ENCODE peak calls at places on chromosomes 6 and 20, in six cellular contexts. One of them, this sample, is unnamed. For H3K27me3, the result is how much of the 10 kb centered on the place peaks cover.

GRCh38 chr6:127976111-127976510 is 75.3 kb upstream of the THEMIS start:
- DNase-seq in HL-60: no peak
- DNase-seq in CD8-positive, alpha-beta T cell: no peak
- DNase-seq in tibial artery: no peak
- DNase-seq in heart left ventricle: no peak
- DNase-seq in H9: no peak
- DNase-seq in this sample: no peak

GRCh38 chr6:170179925-170180324 is 111.0 kb downstream of the DLL1 start:
- DNase-seq in HL-60: no peak
- DNase-seq in CD8-positive, alpha-beta T cell: no peak
- DNase-seq in tibial artery: no peak
- DNase-seq in heart left ventricle: no peak
- DNase-seq in H9: no peak
- DNase-seq in this sample: no peak

GRCh38 chr20:7171911-7172310 is 404.4 kb downstream of the BMP2 start:
- DNase-seq in HL-60: no peak
- DNase-seq in CD8-positive, alpha-beta T cell: no peak
- DNase-seq in tibial artery: no peak
- DNase-seq in heart left ventricle: no peak
- DNase-seq in H9: no peak
- DNase-seq in this sample: no peak

GRCh38 chr20:25197173-25197869 is 1.8 kb downstream of the ENTPD6 start:
- DNase-seq in HL-60: no peak
- DNase-seq in CD8-positive, alpha-beta T cell: peak
- DNase-seq in tibial artery: no peak
- DNase-seq in heart left ventricle: no peak
- DNase-seq in H9: no peak
- DNase-seq in this sample: peak

GRCh38 chr20:46592580-46593362 is 42.3 kb upstream of the OCSTAMP start:
- DNase-seq in HL-60: no peak
- DNase-seq in CD8-positive, alpha-beta T cell: no peak
- DNase-seq in tibial artery: no peak
- DNase-seq in heart left ventricle: no peak
- DNase-seq in H9: peak
- DNase-seq in this sample: no peak

GRCh38 chr6:25883536-25883935 is 9.5 kb upstream of the SLC17A3 start:
- DNase-seq in HL-60: no peak
- DNase-seq in CD8-positive, alpha-beta T cell: no peak
- DNase-seq in tibial artery: no peak
- DNase-seq in heart left ventricle: no peak
- DNase-seq in H9: no peak
- DNase-seq in this sample: no peak

GRCh38 chr6:71473908-71474307 is 185.3 kb downstream of the OGFRL1 start:
- DNase-seq in HL-60: no peak
- DNase-seq in CD8-positive, alpha-beta T cell: no peak
- DNase-seq in tibial artery: peak
- DNase-seq in heart left ventricle: peak
- DNase-seq in H9: no peak
- DNase-seq in this sample: no peak

GRCh38 chr6:139406577-139407343 is 32.3 kb upstream of the CITED2 start:
- DNase-seq in HL-60: no peak
- DNase-seq in CD8-positive, alpha-beta T cell: no peak
- DNase-seq in tibial artery: no peak
- DNase-seq in heart left ventricle: no peak
- DNase-seq in H9: no peak
- DNase-seq in this sample: no peak

GRCh38 chr6:96499781-96500180 is 21.8 kb upstream of the UFL1 start:
- DNase-seq in HL-60: no peak
- DNase-seq in CD8-positive, alpha-beta T cell: peak
- DNase-seq in tibial artery: no peak
- DNase-seq in heart left ventricle: no peak
- DNase-seq in H9: no peak
- DNase-seq in this sample: peak

GRCh38 chr6:83192456-83192855 is 609 bp downstream of the PGM3 start:
- DNase-seq in HL-60: no peak
- DNase-seq in CD8-positive, alpha-beta T cell: no peak
- DNase-seq in tibial artery: no peak
- DNase-seq in heart left ventricle: no peak
- DNase-seq in H9: no peak
- DNase-seq in this sample: no peak
- H3K27me3 ChIP-seq in HL-60: under half
- H3K27me3 ChIP-seq in CD8-positive, alpha-beta T cell: under half
- H3K27me3 ChIP-seq in tibial artery: under half
- H3K27me3 ChIP-seq in heart left ventricle: under half
- H3K27me3 ChIP-seq in H9: under half
- H3K27me3 ChIP-seq in this sample: under half

DNA sequence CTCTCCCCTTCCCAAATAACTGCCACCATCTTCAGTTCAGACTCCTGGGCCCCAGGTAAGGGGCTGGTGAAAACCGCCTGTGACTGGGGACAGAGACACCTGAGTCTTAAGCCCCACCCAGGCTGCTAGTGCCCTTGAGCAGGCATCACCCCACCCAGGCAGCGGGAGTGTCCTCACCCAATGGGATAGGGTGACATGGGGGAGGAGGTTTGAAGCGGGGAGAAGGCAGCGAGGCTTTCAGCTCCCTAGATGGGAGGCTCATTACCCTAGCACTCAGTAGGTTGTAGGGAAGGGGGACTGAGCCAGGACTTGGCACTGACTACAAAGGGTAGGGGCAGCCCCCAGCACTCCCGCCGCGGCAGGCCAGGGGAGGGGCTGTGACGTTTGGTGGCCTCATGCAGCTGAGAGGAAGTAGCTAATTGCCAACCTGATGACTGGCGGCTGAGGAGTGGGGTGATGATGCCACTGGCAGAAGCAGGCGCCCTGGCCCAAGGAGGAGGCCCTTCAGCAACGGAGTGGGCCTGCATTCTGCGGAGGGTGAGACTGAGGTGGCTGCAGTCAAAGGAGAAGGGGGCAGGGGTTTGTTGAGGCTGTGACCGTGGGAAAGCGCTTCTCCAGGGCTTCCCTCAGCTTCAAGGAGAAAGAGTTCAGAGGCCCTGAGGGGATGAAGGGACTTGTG is 126.9 kb downstream of the MRPL14 start:
- DNase-seq in HL-60: peak
- DNase-seq in CD8-positive, alpha-beta T cell: no peak
- DNase-seq in tibial artery: no peak
- DNase-seq in heart left ventricle: no peak
- DNase-seq in H9: peak
- DNase-seq in this sample: peak
- H3K27me3 ChIP-seq in HL-60: under half
- H3K27me3 ChIP-seq in CD8-positive, alpha-beta T cell: under half
- H3K27me3 ChIP-seq in tibial artery: under half
- H3K27me3 ChIP-seq in heart left ventricle: under half
- H3K27me3 ChIP-seq in H9: under half
- H3K27me3 ChIP-seq in this sample: under half

DNA sequence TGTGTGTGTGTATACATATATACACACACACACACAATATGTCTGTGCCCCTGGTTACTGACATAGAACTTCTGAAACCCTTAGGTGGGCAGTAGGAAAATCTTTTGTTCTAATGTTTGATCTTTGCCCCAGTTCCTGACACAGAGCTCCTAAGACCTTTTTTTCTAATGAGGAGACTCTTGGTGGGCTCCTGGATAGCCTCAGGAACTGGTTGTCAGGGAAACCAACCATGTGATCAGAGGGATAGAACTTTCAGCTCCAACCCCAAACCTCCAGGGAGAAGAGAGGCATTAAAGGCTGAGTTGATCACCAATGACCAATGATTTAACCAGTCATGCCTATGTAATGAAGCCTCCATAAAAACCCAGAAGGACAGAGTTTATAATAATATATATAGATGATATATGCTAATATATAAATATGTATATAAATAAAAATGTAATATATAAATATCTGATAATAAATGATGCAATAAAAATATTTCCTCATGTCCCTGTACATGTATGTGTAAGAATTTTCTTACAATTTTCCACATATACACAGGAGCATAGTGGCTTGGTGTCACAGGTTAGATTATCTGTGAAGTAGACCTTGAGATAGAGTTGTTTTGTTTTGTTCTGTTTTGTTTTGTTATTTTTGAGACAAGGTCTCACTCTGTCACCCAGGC is 93.3 kb downstream of the GPX5 start:
- DNase-seq in HL-60: no peak
- DNase-seq in CD8-positive, alpha-beta T cell: no peak
- DNase-seq in tibial artery: no peak
- DNase-seq in heart left ventricle: no peak
- DNase-seq in H9: no peak
- DNase-seq in this sample: no peak
- H3K27me3 ChIP-seq in HL-60: under half
- H3K27me3 ChIP-seq in CD8-positive, alpha-beta T cell: under half
- H3K27me3 ChIP-seq in tibial artery: under half
- H3K27me3 ChIP-seq in heart left ventricle: under half
- H3K27me3 ChIP-seq in H9: under half
- H3K27me3 ChIP-seq in this sample: under half

GRCh38 chr6:1591926-1592325 is 17.8 kb upstream of the FOXC1 start:
- DNase-seq in HL-60: no peak
- DNase-seq in CD8-positive, alpha-beta T cell: no peak
- DNase-seq in tibial artery: no peak
- DNase-seq in heart left ventricle: no peak
- DNase-seq in H9: no peak
- DNase-seq in this sample: no peak

GRCh38 chr6:1591243-1591642 is 18.5 kb upstream of the FOXC1 start:
- DNase-seq in HL-60: no peak
- DNase-seq in CD8-positive, alpha-beta T cell: no peak
- DNase-seq in tibial artery: peak
- DNase-seq in heart left ventricle: no peak
- DNase-seq in H9: no peak
- DNase-seq in this sample: no peak

GRCh38 chr6:1592852-1593251 is 16.9 kb upstream of the FOXC1 start:
- DNase-seq in HL-60: no peak
- DNase-seq in CD8-positive, alpha-beta T cell: no peak
- DNase-seq in tibial artery: peak
- DNase-seq in heart left ventricle: no peak
- DNase-seq in H9: no peak
- DNase-seq in this sample: no peak

GRCh38 chr6:1589208-1589607 is 20.5 kb upstream of the FOXC1 start:
- DNase-seq in HL-60: no peak
- DNase-seq in CD8-positive, alpha-beta T cell: no peak
- DNase-seq in tibial artery: no peak
- DNase-seq in heart left ventricle: no peak
- DNase-seq in H9: no peak
- DNase-seq in this sample: no peak

GRCh38 chr6:1590580-1590979 is 19.1 kb upstream of the FOXC1 start:
- DNase-seq in HL-60: no peak
- DNase-seq in CD8-positive, alpha-beta T cell: no peak
- DNase-seq in tibial artery: peak
- DNase-seq in heart left ventricle: no peak
- DNase-seq in H9: no peak
- DNase-seq in this sample: no peak
- H3K27me3 ChIP-seq in HL-60: under half
- H3K27me3 ChIP-seq in CD8-positive, alpha-beta T cell: under half
- H3K27me3 ChIP-seq in tibial artery: under half
- H3K27me3 ChIP-seq in heart left ventricle: under half
- H3K27me3 ChIP-seq in H9: under half
- H3K27me3 ChIP-seq in this sample: under half

DNA sequence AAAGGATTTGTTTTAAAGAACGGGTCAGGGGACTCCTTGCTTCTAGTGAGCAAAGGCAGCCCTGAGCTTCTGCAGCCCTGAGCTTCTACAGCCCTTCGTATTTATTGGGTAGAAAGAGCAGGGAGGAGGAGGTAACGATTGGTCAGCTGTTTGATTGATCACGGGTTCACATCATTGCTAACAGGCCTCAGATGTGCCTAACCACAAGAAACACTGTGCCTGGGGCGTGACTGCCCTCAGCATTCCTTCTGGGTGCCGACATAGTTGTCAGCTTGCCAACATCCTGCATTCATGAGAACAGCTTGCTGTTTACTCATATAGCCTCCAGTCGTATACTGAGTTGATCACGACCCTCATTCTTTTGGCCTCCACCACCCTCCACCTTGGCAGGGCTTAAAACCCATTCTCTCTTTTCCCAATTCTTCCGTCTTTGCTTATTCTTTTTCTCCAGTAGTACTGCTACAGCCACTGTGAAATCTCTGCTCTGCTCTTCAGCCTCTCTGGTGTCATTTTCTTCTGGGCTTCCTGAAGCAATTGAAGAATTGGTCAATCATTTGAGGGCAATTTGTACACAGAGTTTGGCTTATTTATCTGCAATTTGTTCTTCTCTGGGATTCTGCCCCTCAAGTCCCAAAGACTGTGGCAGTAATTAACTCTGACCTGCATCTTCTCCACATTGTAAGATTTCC is 25.4 kb upstream of the NOP56 start:
- DNase-seq in HL-60: no peak
- DNase-seq in CD8-positive, alpha-beta T cell: no peak
- DNase-seq in tibial artery: no peak
- DNase-seq in heart left ventricle: no peak
- DNase-seq in H9: no peak
- DNase-seq in this sample: no peak
- H3K27me3 ChIP-seq in HL-60: under half
- H3K27me3 ChIP-seq in CD8-positive, alpha-beta T cell: under half
- H3K27me3 ChIP-seq in tibial artery: under half
- H3K27me3 ChIP-seq in heart left ventricle: under half
- H3K27me3 ChIP-seq in H9: under half
- H3K27me3 ChIP-seq in this sample: under half

GRCh38 chr20:13202553-13202952 is 18.5 kb upstream of the ISM1 start:
- DNase-seq in HL-60: peak
- DNase-seq in CD8-positive, alpha-beta T cell: no peak
- DNase-seq in tibial artery: no peak
- DNase-seq in heart left ventricle: no peak
- DNase-seq in H9: no peak
- DNase-seq in this sample: no peak

GRCh38 chr20:13200767-13201500 is 20.1 kb upstream of the ISM1 start:
- DNase-seq in HL-60: no peak
- DNase-seq in CD8-positive, alpha-beta T cell: no peak
- DNase-seq in tibial artery: no peak
- DNase-seq in heart left ventricle: no peak
- DNase-seq in H9: peak
- DNase-seq in this sample: no peak

DNA sequence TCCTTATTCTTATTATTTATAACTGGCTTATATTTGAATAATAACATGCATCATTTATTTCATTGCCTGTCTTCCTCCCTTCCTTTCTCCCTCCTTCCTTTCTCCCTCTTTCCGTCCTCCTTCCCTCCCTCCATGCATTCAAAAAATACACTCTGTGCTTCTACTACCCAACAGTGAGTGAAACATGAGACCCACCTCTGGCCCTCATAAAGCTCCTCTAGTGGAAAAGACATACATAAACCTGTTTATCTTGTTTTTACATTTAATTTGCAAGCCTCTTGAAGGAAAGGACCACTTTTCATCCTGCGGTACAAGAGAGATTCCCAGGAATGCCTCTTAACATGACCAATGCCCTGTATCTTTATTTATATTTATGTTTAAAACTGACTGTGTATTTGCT is 21.8 kb upstream of the ISM1 start:
- DNase-seq in HL-60: no peak
- DNase-seq in CD8-positive, alpha-beta T cell: no peak
- DNase-seq in tibial artery: no peak
- DNase-seq in heart left ventricle: no peak
- DNase-seq in H9: no peak
- DNase-seq in this sample: no peak
- H3K27me3 ChIP-seq in HL-60: under half
- H3K27me3 ChIP-seq in CD8-positive, alpha-beta T cell: under half
- H3K27me3 ChIP-seq in tibial artery: under half
- H3K27me3 ChIP-seq in heart left ventricle: under half
- H3K27me3 ChIP-seq in H9: under half
- H3K27me3 ChIP-seq in this sample: under half

GRCh38 chr20:62555642-62556420 is 80.0 kb upstream of the GATA5 start:
- DNase-seq in HL-60: no peak
- DNase-seq in CD8-positive, alpha-beta T cell: no peak
- DNase-seq in tibial artery: no peak
- DNase-seq in heart left ventricle: no peak
- DNase-seq in H9: no peak
- DNase-seq in this sample: no peak
- H3K27me3 ChIP-seq in HL-60: under half
- H3K27me3 ChIP-seq in CD8-positive, alpha-beta T cell: under half
- H3K27me3 ChIP-seq in tibial artery: under half
- H3K27me3 ChIP-seq in heart left ventricle: under half
- H3K27me3 ChIP-seq in H9: under half
- H3K27me3 ChIP-seq in this sample: half or more

This sample was measured in spleen.